ENCODE peak calls at places on chromosomes 1 and 21, in six cellular contexts. W, Y, I, X, H and V are unnamed samples. For H3K9me3, the result is how much of the 10 kb centered on the place peaks cover.

GRCh38 chr1:200257235-200257634 is 152.6 kb downstream of the ZNF281 start:
- DNase-seq in H (no peak), X (no peak), I (no peak), W (no peak), Y (no peak), V (no peak)

GRCh38 chr1:232524056-232524455 is 105.9 kb downstream of the SIPA1L2 start:
- DNase-seq in W (no peak), X (no peak), I (no peak), Y (no peak), H (no peak), V (no peak)

GRCh38 chr1:95116666-95117206 is 419 bp upstream of the TLCD4 start:
- DNase-seq in H (peak), I (no peak), W (peak), Y (peak), X (peak), V (peak)

GRCh38 chr21:19731251-19731650 is 1267.0 kb upstream of the NCAM2 start:
- DNase-seq in H (no peak), I (no peak), X (no peak), W (no peak), Y (no peak), V (no peak)

GRCh38 chr1:116711061-116711582 is 43.1 kb upstream of the CD2 start:
- DNase-seq in I (no peak), X (no peak), H (no peak), Y (no peak), W (no peak), V (peak)

GRCh38 chr1:61290525-61290924 is 208.2 kb downstream of the NFIA start:
- DNase-seq in Y (no peak), W (no peak), I (no peak), H (no peak), X (no peak), V (peak)

GRCh38 chr1:52633291-52633754 is 355 bp downstream of the SHISAL2A start:
- DNase-seq in X (no peak), H (no peak), I (no peak), W (peak), Y (no peak), V (no peak)

GRCh38 chr1:70039485-70039884 is 165.9 kb downstream of the LRRC40 start:
- DNase-seq in Y (no peak), X (no peak), I (no peak), H (no peak), W (no peak), V (no peak)

GRCh38 chr1:183214021-183214970 is 28.2 kb downstream of the LAMC2 start:
- DNase-seq in I (no peak), H (no peak), Y (no peak), X (no peak), W (no peak), V (no peak)

GRCh38 chr1:62439652-62440371 is 3.0 kb downstream of the USP1 start:
- DNase-seq in X (no peak), I (no peak), H (no peak), W (no peak), Y (no peak), V (no peak)

GRCh38 chr1:208000504-208000903 is 89.6 kb upstream of the CD34 start:
- DNase-seq in W (no peak), I (no peak), H (no peak), Y (no peak), X (no peak), V (no peak)

GRCh38 chr1:214566158-214567104 is 15.0 kb upstream of the PTPN14 start:
- DNase-seq in I (no peak), W (no peak), X (no peak), H (no peak), Y (peak), V (no peak)

GRCh38 chr1:242826706-242827336 is 302.3 kb upstream of the PLD5 start:
- DNase-seq in H (no peak), X (no peak), W (no peak), Y (no peak), I (no peak), V (no peak)

GRCh38 chr1:996851-997727 is 2.8 kb downstream of the HES4 start:
- DNase-seq in X (no peak), W (no peak), H (no peak), Y (no peak), I (no peak), V (peak)

DNA sequence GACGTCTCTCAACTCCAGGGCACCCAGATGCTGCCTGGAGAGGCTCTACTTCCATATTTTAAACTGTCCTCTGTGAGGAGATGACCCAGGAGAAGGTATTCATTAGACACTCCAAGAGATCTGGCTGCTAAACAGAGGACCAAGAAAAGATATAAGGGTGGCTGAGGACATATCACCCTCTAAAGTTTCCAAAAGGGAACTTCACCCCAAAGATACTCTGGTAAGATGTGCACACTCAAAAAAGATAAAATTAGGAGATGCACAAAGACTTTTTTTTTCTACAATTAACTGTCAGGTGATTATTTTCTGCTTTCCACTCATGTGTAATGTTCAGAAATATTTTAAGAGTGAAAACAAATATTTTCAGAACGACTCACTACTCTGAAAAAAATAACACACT is 1.4 kb downstream of the ZNF670 start:
- DNase-seq in X (no peak), I (no peak), Y (no peak), W (no peak), H (no peak), V (no peak)
- H3K4me3 ChIP-seq in X (no peak), I (no peak), Y (no peak), W (peak), H (peak), V (peak)

GRCh38 chr1:238177351-238177750 is 286.6 kb upstream of the ZP4 start:
- DNase-seq in X (no peak), Y (no peak), W (no peak), I (no peak), H (no peak), V (no peak)
- H3K9me3 ChIP-seq in X (under half), Y (under half), W (under half), I (under half), H (under half), V (under half)

GRCh38 chr1:10494418-10494753 is 19.6 kb downstream of the PEX14 start:
- DNase-seq in Y (no peak), I (no peak), W (no peak), X (no peak), H (no peak), V (no peak)
- H3K4me3 ChIP-seq in Y (no peak), I (no peak), W (no peak), X (no peak), H (no peak), V (no peak)

DNA sequence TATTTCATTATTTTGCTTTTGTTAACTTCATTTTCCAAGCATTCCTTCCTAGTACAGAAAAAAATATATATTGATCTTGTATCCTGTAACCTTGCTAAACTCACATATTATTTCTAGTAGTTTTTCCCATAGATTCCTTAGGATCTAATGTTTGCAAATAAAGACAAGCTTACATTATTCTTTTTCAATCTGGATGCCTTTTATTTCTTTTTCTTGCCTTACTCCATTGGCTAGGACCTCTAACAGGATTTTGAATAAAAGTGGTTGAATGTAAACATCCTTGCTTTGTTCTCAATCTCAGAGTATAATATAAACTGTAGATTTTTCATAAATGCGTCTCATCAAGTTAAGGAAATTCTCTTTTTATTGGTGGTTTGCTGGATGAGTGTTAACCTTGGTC is 74.5 kb upstream of the GUCA2A start:
- DNase-seq in I (no peak), W (no peak), Y (no peak), H (no peak), X (no peak), V (no peak)
- H3K9me3 ChIP-seq in I (under half), W (under half), Y (under half), H (under half), X (under half), V (under half)

GRCh38 chr1:181135462-181135781 is 46.9 kb downstream of the IER5 start:
- DNase-seq in X (no peak), H (peak), Y (no peak), I (no peak), W (no peak), V (no peak)
- H3K4me3 ChIP-seq in X (no peak), H (no peak), Y (no peak), I (no peak), W (no peak), V (no peak)

DNA sequence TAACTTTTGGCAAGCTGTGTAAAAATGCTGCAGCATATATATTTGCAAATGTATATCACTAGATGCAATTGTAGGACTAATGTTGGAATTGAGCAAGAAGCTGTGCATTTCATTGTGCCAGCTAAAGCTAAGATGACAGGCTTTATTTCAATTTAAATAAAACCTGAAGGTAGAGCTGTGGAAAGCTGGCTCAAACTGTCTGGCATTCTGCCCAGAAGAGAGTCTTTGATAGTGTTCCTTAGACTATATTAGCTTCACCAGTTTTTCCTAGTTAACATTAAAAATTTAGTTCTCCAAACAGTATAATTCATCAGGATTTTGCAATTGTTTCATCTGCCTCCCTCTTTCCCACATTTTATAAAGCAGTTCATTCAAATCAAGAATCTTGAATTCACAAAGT is 1164.6 kb upstream of the ADGRL4 start:
- DNase-seq in H (no peak), Y (no peak), W (no peak), X (peak), I (no peak), V (peak)
- H3K9me3 ChIP-seq in H (under half), Y (under half), W (under half), X (under half), I (under half), V (under half)

GRCh38 chr1:174967845-174968705 is 31.7 kb upstream of the CACYBP start:
- DNase-seq in H (no peak), W (no peak), Y (no peak), I (no peak), X (no peak), V (no peak)

GRCh38 chr1:174963547-174964125 is 36.1 kb upstream of the CACYBP start:
- DNase-seq in H (no peak), I (no peak), Y (no peak), W (no peak), X (no peak), V (no peak)

GRCh38 chr1:174966000-174966572 is 33.7 kb upstream of the CACYBP start:
- DNase-seq in W (no peak), H (no peak), Y (no peak), X (no peak), I (no peak), V (no peak)

GRCh38 chr1:174965006-174965971 is 34.5 kb upstream of the CACYBP start:
- DNase-seq in X (no peak), W (no peak), H (no peak), I (no peak), Y (no peak), V (no peak)

DNA sequence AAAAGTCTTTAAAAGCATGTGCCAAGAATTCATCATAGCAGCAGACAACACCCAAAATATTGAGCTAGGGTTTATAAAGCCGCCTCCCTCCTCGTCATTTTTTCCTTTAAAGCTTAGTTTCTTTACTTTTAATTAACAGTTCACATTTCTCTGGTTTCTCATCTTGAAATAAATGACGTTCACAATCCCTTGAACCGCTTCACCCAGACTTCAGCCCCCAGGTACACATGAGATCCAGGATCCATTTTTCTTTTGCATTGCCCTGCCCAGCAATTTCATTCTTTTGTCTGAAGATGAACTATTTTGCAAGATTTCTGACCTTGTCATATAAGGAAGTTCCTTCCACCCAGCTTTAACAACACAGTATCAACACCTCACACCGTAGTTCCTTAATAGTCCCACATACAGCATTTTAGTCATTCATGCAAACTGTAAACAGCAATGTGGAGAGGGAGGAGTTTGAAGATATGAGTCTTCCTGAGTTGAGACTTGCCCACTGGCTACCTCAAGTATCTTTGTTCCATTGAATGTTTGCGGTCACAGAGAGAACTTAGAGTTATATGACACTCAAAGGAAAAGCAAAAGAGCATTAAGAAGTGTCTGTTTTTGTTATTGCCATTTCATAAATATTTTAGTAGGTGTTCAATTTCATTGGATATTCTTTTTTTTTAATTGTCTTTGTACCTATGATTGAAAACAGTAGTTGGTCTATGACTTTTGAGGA is 35.3 kb upstream of the CACYBP start:
- DNase-seq in I (no peak), Y (no peak), W (no peak), X (no peak), H (no peak), V (no peak)
- H3K4me3 ChIP-seq in I (no peak), Y (no peak), W (no peak), X (no peak), H (no peak), V (no peak)

GRCh38 chr1:2927995-2928732 is 93.1 kb upstream of the ACTRT2 start:
- DNase-seq in H (peak), I (no peak), X (no peak), W (no peak), Y (no peak), V (no peak)

GRCh38 chr1:2929335-2929734 is 91.9 kb upstream of the ACTRT2 start:
- DNase-seq in X (no peak), H (no peak), Y (no peak), I (no peak), W (no peak), V (no peak)

GRCh38 chr1:2927393-2927792 is 93.9 kb upstream of the ACTRT2 start:
- DNase-seq in X (no peak), H (peak), W (no peak), Y (no peak), I (no peak), V (no peak)

GRCh38 chr1:2930016-2930815 is 91.1 kb upstream of the ACTRT2 start:
- DNase-seq in I (no peak), W (no peak), X (no peak), H (no peak), Y (no peak), V (no peak)

DNA sequence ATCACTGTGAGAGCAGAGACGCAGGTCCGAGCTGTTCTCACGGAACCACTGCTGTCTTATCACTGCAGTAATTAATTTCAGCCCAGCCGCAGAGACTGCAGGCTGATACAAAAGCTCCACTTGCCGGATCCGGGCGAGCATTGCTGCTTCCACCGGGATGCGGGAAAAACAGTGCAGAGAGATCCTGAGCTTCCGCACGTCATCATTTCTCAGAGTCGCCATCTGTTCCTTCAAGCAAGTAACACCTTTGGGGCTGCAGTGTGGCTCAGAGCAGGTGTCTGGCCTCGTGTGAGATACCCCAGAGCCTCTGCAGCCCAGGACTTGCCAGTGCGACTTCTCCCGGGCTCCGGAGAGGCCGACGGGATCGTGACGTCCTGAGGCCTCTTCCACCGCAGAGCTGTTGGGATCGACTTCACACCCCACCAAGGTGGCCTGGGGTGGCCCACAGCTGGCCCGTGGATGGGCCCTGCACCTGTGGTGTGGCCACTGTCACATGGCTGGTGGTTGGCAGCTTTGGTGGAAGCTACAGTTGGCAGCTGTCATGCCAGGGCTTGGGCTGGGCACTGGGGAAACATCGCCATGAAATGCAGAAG is 92.4 kb upstream of the ACTRT2 start:
- DNase-seq in Y (no peak), W (no peak), X (no peak), H (no peak), I (no peak), V (no peak)
- H3K9me3 ChIP-seq in Y (under half), W (under half), X (under half), H (under half), I (under half), V (under half)